ENCODE peak calls at places on chromosomes 2 and 18, in seven cellular contexts. X is SK-N-SH, H is HCT116, B is K562, R is HepG2, A is GM12878, U is H1. D is an unnamed sample.

GRCh38 chr2:30455339-30455738 is 8.3 kb downstream of the LCLAT1 start:
- DNase-seq in B (peak; percentile 26), A (no peak), R (no peak), U (no peak), X (no peak), H (no peak), D (no peak)

GRCh38 chr18:10455726-10456453 is 1.5 kb downstream of the APCDD1 start:
- DNase-seq in B (no peak), H (no peak), X (no peak), U (no peak), A (no peak), R (no peak), D (no peak)

GRCh38 chr2:46050489-46050888 is 246.7 kb upstream of the EPAS1 start:
- DNase-seq in R (peak; percentile 36), B (no peak), H (no peak), X (no peak), A (no peak), U (no peak), D (no peak)

GRCh38 chr2:74025971-74026612 is 41.4 kb downstream of the TET3 start:
- DNase-seq in R (no peak), X (no peak), H (no peak), B (no peak), U (no peak), A (no peak), D (no peak)

GRCh38 chr2:22035333-22035964 is 911.7 kb downstream of the TDRD15 start:
- DNase-seq in X (peak; percentile 27), A (no peak), U (no peak), H (no peak), R (no peak), B (no peak), D (no peak)

GRCh38 chr18:62877448-62878221 is 162.3 kb downstream of the PHLPP1 start:
- DNase-seq in X (no peak), A (no peak), H (no peak), R (peak; percentile 30), B (no peak), U (peak; percentile 63), D (no peak)

GRCh38 chr2:170660406-170660805 is 54.7 kb upstream of the SP5 start:
- DNase-seq in B (no peak), H (no peak), X (no peak), U (no peak), A (no peak), R (no peak), D (peak; percentile 36)

GRCh38 chr2:191366199-191366598 is 121.0 kb downstream of the MYO1B start:
- DNase-seq in U (no peak), R (no peak), A (no peak), B (no peak), H (no peak), X (no peak), D (no peak)

GRCh38 chr2:27370816-27371620 is 602 bp downstream of the SNX17 start:
- DNase-seq in U (no peak), A (peak; percentile 32), H (no peak), B (peak; percentile 84), X (peak; percentile 44), R (no peak), D (peak; percentile 56)

GRCh38 chr2:204862809-204863208 is 317.5 kb downstream of the PARD3B start:
- DNase-seq in A (no peak), R (no peak), U (no peak), H (no peak), X (no peak), B (no peak), D (no peak)

GRCh38 chr2:79368116-79368630 is 144.7 kb upstream of the CTNNA2 start:
- DNase-seq in A (no peak), R (no peak), U (no peak), B (no peak), H (no peak), X (no peak), D (no peak)

GRCh38 chr2:30949435-30949834 is 142.2 kb upstream of the CAPN13 start:
- DNase-seq in R (no peak), A (no peak), X (no peak), B (no peak), H (no peak), U (no peak), D (no peak)

GRCh38 chr2:240959941-240960308 is 38.5 kb upstream of the SNED1 start:
- DNase-seq in R (no peak), B (no peak), U (no peak), X (no peak), H (no peak), A (no peak), D (no peak)

GRCh38 chr2:207960090-207960489 is 65.2 kb downstream of the PLEKHM3 start:
- DNase-seq in A (no peak), U (no peak), R (no peak), H (no peak), B (peak; percentile 83), X (no peak), D (no peak)

GRCh38 chr18:40984856-40985255 is 970.2 kb upstream of the PIK3C3 start:
- DNase-seq in A (no peak), B (no peak), X (no peak), U (no peak), H (no peak), R (no peak), D (no peak)

DNA sequence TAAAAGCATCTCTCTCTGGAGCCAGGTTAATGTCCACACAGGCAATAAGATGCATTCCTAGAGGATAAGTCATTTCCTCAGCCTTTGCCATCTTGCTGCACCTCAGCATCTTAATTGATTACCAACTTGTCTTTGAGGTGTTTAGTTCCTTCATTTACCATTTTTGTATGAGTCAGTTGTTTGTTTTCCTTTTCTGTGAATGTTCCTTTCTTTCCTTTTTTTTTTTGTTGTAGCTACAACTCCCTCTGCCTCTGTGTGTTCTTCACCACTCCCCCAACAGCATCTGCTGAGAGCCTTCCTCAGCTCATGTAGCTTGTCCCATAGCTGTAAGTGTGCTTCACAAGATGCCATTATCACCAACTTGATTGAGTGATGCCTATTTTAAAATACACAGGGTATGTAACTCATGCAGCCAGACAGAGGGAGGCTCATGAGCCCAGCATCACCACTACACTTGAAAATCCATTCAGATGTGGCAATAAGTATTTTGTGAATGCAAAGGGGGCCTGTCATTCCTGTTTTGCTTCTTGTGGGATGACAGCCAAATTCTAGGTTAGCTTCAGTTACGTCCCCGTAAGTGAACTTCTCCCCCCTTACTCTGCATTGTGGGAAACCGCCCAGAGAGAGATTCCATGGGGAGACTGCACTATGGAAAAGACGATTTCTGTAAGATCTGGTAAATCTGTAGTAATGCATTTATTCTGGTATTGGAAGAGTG is 315.9 kb upstream of the ZEB2 start:
- DNase-seq in B (no peak), R (no peak), X (no peak), A (no peak), H (peak; percentile 12), U (no peak), D (no peak)
- TF ChIP-seq JUND in B (no peak), R (no peak), X (peak; percentile 67), A (no peak), H (peak; percentile 31), U (no peak), D (no peak)

GRCh38 chr2:130813722-130814121 is 23.0 kb upstream of the ARHGEF4 start:
- DNase-seq in H (no peak), X (no peak), A (no peak), B (no peak), R (no peak), U (no peak), D (no peak)

GRCh38 chr2:130806370-130806769 is 30.3 kb upstream of the ARHGEF4 start:
- DNase-seq in X (no peak), A (no peak), R (no peak), U (no peak), B (no peak), H (no peak), D (no peak)

GRCh38 chr2:130808482-130809268 is 28.0 kb upstream of the ARHGEF4 start:
- DNase-seq in X (no peak), B (no peak), A (no peak), U (no peak), H (peak; percentile 46), R (no peak), D (peak; percentile 62)

GRCh38 chr2:130807659-130808385 is 28.9 kb upstream of the ARHGEF4 start:
- DNase-seq in A (no peak), U (no peak), H (no peak), R (no peak), B (no peak), X (no peak), D (no peak)

GRCh38 chr2:130810490-130810889 is 26.2 kb upstream of the ARHGEF4 start:
- DNase-seq in U (no peak), A (no peak), B (no peak), X (no peak), H (no peak), R (no peak), D (no peak)
- TF ChIP-seq JUND in U (no peak), A (no peak), B (no peak), X (no peak), H (no peak), R (no peak), D (no peak)

DNA sequence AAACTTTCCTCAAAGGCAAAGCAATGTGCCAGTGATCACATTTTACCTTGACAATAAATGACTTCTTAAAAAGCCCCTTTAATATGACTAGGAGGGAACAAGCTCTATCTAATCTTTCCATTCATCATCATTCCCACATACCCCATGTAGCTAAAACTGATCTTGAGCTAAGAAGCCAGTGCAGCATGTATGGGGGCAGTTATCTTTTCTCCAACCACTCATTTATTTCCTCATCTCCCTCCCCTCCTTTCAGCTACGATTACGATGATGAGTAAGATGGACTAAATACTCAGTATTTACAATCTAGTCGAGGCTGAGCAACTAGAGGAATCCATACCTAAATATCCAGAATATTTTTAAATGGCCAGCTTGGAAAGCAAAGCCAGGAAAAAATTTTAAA is 35.5 kb downstream of the PNO1 start:
- DNase-seq in H (no peak), U (no peak), A (no peak), X (no peak), B (peak; percentile 57), R (no peak), D (no peak)
- TF ChIP-seq JUND in H (no peak), U (no peak), A (no peak), X (no peak), B (no peak), R (no peak), D (no peak)

DNA sequence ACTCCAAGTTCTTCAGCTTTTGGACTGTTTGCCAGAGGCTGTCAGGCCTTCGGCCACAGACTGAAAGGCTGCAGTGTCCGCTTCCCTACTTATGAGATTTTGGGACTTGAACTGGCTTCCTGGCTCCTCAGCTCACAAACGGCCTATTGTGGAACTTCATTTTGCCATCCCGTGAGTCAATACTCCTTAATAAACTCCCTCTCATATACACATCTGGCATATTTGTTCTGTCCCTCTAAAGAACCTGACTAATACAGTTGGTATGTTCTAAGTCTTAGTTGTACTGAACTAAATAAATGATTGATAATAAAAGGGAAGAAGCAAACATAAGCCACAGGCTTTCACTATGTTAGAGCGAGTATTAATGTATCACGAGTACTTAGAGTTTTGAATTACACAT is 702.9 kb upstream of the LINC00305 start:
- DNase-seq in R (no peak), B (no peak), U (no peak), A (no peak), X (no peak), H (no peak), D (no peak)
- TF ChIP-seq JUND in R (no peak), B (no peak), U (no peak), A (no peak), X (no peak), H (no peak), D (no peak)

GRCh38 chr2:126793885-126794613 is 104.6 kb upstream of the TEX51 start:
- DNase-seq in X (peak; percentile 67), B (no peak), A (no peak), R (no peak), H (no peak), U (no peak), D (no peak)
- TF ChIP-seq JUND in X (no peak), B (no peak), A (no peak), R (no peak), H (no peak), U (no peak), D (no peak)